ENCODE peak calls at places on chromosomes 12 and 14, in seven cellular contexts. F is ovary, Z is heart left ventricle, J is cardiac fibroblast, I is A673, O is endothelial cell, G is choroid plexus epithelial cell. M is an unnamed sample.

GRCh38 chr14:93906341-93907329 is 20.5 kb upstream of the FAM181A start:
- DNase-seq in F (no peak), Z (no peak), I (peak; percentile 71), G (peak; percentile 58), O (peak; percentile 67), J (peak; percentile 44), M (no peak)

GRCh38 chr12:65953621-65954020 is 129.3 kb downstream of the HMGA2 start:
- DNase-seq in Z (no peak), G (peak; percentile 53), O (no peak), J (peak; percentile 78), F (no peak), I (no peak), M (no peak)

GRCh38 chr12:130137141-130138018 is 24.9 kb upstream of the FZD10 start:
- DNase-seq in Z (no peak), O (no peak), I (no peak), G (no peak), F (no peak), J (no peak), M (no peak)

GRCh38 chr12:3418609-3419469 is 72.2 kb upstream of the PRMT8 start:
- DNase-seq in I (no peak), J (no peak), Z (no peak), F (no peak), G (no peak), O (no peak), M (no peak)

GRCh38 chr12:113464852-113465719 is 6.6 kb downstream of the LHX5 start:
- DNase-seq in I (no peak), Z (no peak), J (no peak), O (peak; percentile 28), F (no peak), G (no peak), M (no peak)

GRCh38 chr12:42020226-42020625 is 124.4 kb downstream of the GXYLT1 start:
- DNase-seq in O (no peak), F (no peak), G (no peak), Z (no peak), J (no peak), I (no peak), M (no peak)

GRCh38 chr12:96237465-96238077 is 43.4 kb downstream of the ELK3 start:
- DNase-seq in I (no peak), O (no peak), F (peak; percentile 47), G (peak; percentile 97), J (peak; percentile 96), Z (peak; percentile 82), M (peak; percentile 75)

GRCh38 chr12:76201316-76201715 is 116.8 kb upstream of the NAP1L1 start:
- DNase-seq in O (no peak), J (peak; percentile 13), G (no peak), F (no peak), I (no peak), Z (no peak), M (no peak)

GRCh38 chr12:22627351-22627750 is 2.4 kb downstream of the ETNK1 start:
- DNase-seq in I (no peak), Z (no peak), J (peak; percentile 18), O (no peak), G (no peak), F (no peak), M (no peak)

GRCh38 chr14:60573943-60574496 is 65.1 kb downstream of the SIX6 start:
- DNase-seq in F (no peak), G (peak; percentile 47), O (no peak), J (peak; percentile 77), I (no peak), Z (no peak), M (no peak)

GRCh38 chr12:60535363-60535762 is 939.5 kb downstream of the SLC16A7 start:
- DNase-seq in G (peak; percentile 2), I (no peak), Z (no peak), F (no peak), O (no peak), J (no peak), M (no peak)

GRCh38 chr14:73741386-73741875 is 27.2 kb upstream of the PNMA1 start:
- DNase-seq in F (peak; percentile 64), I (peak; percentile 88), Z (peak; percentile 89), J (peak; percentile 63), O (peak; percentile 80), G (peak; percentile 70), M (peak; percentile 81)

GRCh38 chr12:13982010-13982409 is 608 bp upstream of the GRIN2B start:
- DNase-seq in O (peak; percentile 76), G (no peak), I (peak; percentile 14), F (no peak), J (no peak), Z (no peak), M (no peak)

GRCh38 chr12:68630050-68630449 is 19.4 kb downstream of the RAP1B start:
- DNase-seq in I (no peak), Z (no peak), O (no peak), J (no peak), F (no peak), G (no peak), M (no peak)

GRCh38 chr12:131827961-131828534 is at the start of gene MMP17:
- DNase-seq in I (peak; percentile 82), Z (peak; percentile 44), G (peak; percentile 62), F (peak; percentile 52), O (peak; percentile 64), J (peak; percentile 56), M (no peak)

GRCh38 chr14:87810711-87811110 is 182.3 kb downstream of the GALC start:
- DNase-seq in I (no peak), Z (no peak), O (no peak), F (no peak), G (no peak), J (no peak), M (no peak)

GRCh38 chr12:32846053-32846452 is 50.5 kb downstream of the PKP2 start:
- DNase-seq in Z (no peak), G (no peak), I (no peak), F (no peak), J (no peak), O (no peak), M (no peak)

GRCh38 chr12:2507811-2508210 is 287.0 kb upstream of the FKBP4 start:
- DNase-seq in F (no peak), J (no peak), G (no peak), I (peak; percentile 24), Z (no peak), O (peak; percentile 22), M (no peak)

GRCh38 chr14:55136241-55136640 is 7.2 kb downstream of the LGALS3 start:
- DNase-seq in F (no peak), G (peak; percentile 65), O (no peak), Z (no peak), I (no peak), J (peak; percentile 75), M (no peak)

DNA sequence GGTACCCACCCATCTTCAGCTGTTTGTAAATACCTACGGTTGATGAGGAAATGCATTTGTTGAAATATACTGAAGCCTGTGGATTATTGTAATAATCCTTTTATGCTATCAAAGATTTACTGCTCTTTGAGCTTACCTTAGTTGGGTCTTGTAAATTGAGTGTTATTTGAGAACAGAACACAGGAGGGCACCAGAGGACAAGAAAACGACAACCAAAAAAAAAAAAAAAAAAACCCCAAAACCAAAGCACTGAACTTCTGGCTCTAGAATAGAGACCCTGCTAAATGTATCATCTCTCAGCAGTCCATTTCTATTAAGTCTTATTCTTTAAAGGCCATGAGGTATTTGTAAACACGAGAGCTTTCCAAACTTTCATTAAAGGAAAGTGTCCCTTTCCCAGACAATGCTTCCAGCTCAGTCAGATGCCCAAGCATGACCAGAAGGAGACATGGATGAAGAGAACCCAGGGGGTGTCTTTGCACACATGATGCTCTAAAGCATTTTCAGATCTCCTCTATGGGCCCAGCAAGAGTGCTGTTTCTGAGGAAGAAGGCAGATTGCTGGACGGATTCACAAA is 763.9 kb downstream of the NRXN3 start:
- DNase-seq in O (peak; percentile 19), J (peak; percentile 62), F (no peak), Z (no peak), I (peak; percentile 39), G (peak; percentile 69), M (no peak)
- TF ChIP-seq CTCF in O (peak; percentile 66), J (peak; percentile 35), F (no peak), Z (peak; percentile 26), I (peak; percentile 64), G (peak; percentile 49), M (no peak)

DNA sequence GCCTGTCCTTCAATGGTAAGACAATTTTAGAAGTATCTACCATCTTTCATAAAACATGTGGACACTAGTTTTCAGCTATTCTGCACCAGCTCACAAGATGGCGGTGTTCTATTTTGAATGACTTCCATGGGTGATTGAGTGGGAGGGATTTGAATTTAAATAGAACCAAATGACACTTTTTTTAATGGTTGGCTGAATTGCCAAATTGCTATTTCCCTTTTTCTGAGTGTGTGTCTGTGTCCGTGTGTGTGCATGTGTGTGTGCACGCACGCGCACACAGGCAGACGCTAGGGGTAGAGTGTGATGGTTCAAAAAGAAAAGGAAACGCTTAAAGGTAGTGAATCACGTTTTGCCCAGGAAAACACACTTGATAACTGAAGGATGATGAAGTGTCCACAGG is 362.6 kb downstream of the DAD1 start:
- DNase-seq in I (peak; percentile 77), Z (no peak), G (peak; percentile 67), J (peak; percentile 44), O (no peak), F (no peak), M (no peak)
- TF ChIP-seq CTCF in I (peak; percentile 75), Z (peak; percentile 17), G (peak; percentile 47), J (no peak), O (peak; percentile 18), F (no peak), M (peak; percentile 8)

DNA sequence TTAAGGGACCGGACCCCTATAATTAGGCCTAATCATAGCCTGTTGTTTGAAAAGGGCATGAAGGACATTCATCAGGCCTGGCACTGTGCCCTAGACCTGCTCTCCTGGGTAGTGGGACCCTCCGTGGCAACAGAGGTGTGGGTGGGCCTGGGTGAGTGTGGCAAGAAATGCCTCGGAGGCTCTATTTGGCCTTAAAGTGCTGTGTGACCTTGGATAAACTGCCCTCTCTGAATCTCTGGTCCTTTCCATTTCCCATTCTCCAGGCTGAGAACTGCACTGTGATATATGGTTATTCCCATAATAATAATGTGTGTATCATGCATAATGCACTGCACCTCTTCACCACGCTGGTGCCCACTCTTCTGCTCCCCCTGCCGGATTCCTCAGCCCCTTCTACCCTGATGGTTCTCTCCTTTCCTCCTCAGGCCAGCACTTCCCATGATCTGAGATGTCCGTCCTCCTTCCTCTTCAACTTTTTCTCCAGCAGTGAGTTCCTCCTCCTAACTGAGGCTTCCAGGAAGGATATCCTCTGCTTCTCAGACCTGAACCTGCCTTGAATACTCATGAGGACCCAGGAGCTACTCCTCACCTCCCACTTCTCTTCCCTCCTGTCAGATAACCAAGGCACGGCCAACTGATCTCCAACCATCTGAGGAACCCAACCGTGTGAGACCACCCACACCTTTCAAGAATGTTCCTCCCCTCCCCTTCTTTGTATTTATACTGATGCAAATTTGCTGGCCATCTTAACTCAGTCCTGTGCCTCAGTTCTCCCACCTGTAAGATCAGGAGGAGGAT is 111.0 kb upstream of the PZP start:
- DNase-seq in I (no peak), G (no peak), Z (no peak), F (no peak), J (peak; percentile 11), O (no peak), M (no peak)
- TF ChIP-seq CTCF in I (peak; percentile 34), G (no peak), Z (peak; percentile 15), F (no peak), J (peak; percentile 49), O (no peak), M (no peak)

DNA sequence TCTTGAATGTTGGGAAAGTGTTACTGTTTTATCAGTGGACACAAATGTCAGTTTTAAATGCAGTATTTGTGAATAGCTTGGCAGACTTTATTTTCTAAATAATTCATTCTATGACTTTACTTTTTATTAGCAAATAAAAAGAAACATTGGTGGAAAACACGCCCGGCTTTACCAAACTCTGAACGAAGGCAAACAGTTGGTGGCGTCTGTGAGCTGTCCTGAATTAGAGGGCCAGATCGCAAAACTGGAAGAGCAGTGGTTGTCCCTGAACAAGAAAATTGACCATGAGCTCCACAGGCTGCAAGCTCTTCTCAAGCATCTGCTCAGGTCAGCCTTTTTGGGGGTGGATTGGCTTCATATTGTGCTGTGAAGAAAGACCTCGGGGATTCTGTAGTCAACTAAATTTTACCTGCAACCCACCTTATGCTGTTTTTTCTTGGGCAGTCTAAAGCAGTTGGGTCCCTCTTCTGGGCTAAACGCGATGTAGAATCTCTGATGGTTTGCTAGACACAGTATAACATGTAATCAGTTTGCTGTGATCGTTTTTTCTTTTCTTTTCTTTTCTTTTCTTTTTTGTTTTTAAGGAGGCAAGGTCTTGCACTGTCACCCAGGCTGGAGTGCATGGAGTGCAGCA is 156.4 kb downstream of the ESR2 start:
- DNase-seq in I (no peak), O (no peak), Z (no peak), F (peak; percentile 27), J (peak; percentile 50), G (peak; percentile 53), M (no peak)
- TF ChIP-seq CTCF in I (peak; percentile 24), O (no peak), Z (peak; percentile 36), F (no peak), J (peak; percentile 34), G (peak; percentile 65), M (peak; percentile 30)